ENCODE peak calls at places on chromosomes 11 and 22, in nine cellular contexts. G, E, S, D, F, B, Y, M and K are unnamed samples.
A peak's percentile ranks its signal among the peaks of the same experiment; 100 is the strongest.

GRCh38 chr11:73197348-73197747 is 20.7 kb upstream of the P2RY2 start:
- DNase-seq in G (no peak), E (no peak), S (no peak), D (no peak), F (no peak), B (no peak), Y (no peak), M (no peak), K (no peak)

GRCh38 chr11:37689951-37690350 is 1091.9 kb upstream of the RAG2 start:
- DNase-seq in G (no peak), E (no peak), S (no peak), D (no peak), F (no peak), B (no peak), Y (no peak), M (no peak), K (no peak)

GRCh38 chr11:118076754-118077281 is at the start of gene TMPRSS4:
- DNase-seq in G (no peak), E (peak; percentile 87), S (no peak), D (peak; percentile 87), F (no peak), B (no peak), Y (no peak), M (no peak), K (no peak)

GRCh38 chr11:46369458-46370152 is 11.9 kb upstream of the MDK start:
- DNase-seq in G (peak; percentile 67), E (no peak), S (peak; percentile 80), D (peak; percentile 37), F (no peak), B (no peak), Y (peak; percentile 81), M (peak; percentile 82), K (peak; percentile 75)

GRCh38 chr22:46070215-46070721 is 80.1 kb upstream of the PPARA start:
- DNase-seq in G (peak; percentile 68), E (no peak), S (no peak), D (no peak), F (no peak), B (no peak), Y (peak; percentile 21), M (no peak), K (no peak)

GRCh38 chr11:69661413-69661715 is 13.8 kb downstream of the LTO1 start:
- DNase-seq in G (no peak), E (no peak), S (no peak), D (no peak), F (no peak), B (no peak), Y (no peak), M (no peak), K (no peak)

GRCh38 chr22:41267958-41268357 is 18.0 kb downstream of the RANGAP1 start:
- DNase-seq in G (no peak), E (no peak), S (no peak), D (no peak), F (no peak), B (no peak), Y (no peak), M (no peak), K (no peak)

GRCh38 chr22:50202130-50202671 is 1.4 kb downstream of the SELENOO start:
- DNase-seq in G (no peak), E (no peak), S (no peak), D (no peak), F (no peak), B (no peak), Y (no peak), M (no peak), K (no peak)

GRCh38 chr11:34180045-34180813 is 74.8 kb downstream of the NAT10 start:
- DNase-seq in G (no peak), E (no peak), S (no peak), D (no peak), F (no peak), B (no peak), Y (no peak), M (no peak), K (peak; percentile 53)

GRCh38 chr11:63876616-63877015 is 37.7 kb downstream of the MARK2 start:
- DNase-seq in G (no peak), E (no peak), S (no peak), D (no peak), F (no peak), B (no peak), Y (no peak), M (no peak), K (no peak)

GRCh38 chr11:7250166-7250565 is 1.5 kb upstream of the SYT9 start:
- DNase-seq in G (no peak), E (no peak), S (no peak), D (no peak), F (no peak), B (no peak), Y (no peak), M (no peak), K (no peak)

GRCh38 chr22:38788016-38788415 is 5.9 kb downstream of the DNAL4 start:
- DNase-seq in G (peak; percentile 51), E (no peak), S (no peak), D (no peak), F (no peak), B (peak; percentile 32), Y (no peak), M (no peak), K (no peak)

GRCh38 chr11:90476442-90477007 is 253.7 kb upstream of the CHORDC1 start:
- DNase-seq in G (peak; percentile 26), E (peak; percentile 29), S (no peak), D (peak; percentile 27), F (peak; percentile 23), B (no peak), Y (peak; percentile 7), M (no peak), K (no peak)

GRCh38 chr22:49936973-49937757 is 18.7 kb downstream of the CRELD2 start:
- DNase-seq in G (no peak), E (no peak), S (no peak), D (no peak), F (no peak), B (no peak), Y (peak; percentile 86), M (no peak), K (no peak)

GRCh38 chr11:66332371-66333219 is 3.6 kb downstream of the RIN1 start:
- DNase-seq in G (no peak), E (no peak), S (no peak), D (no peak), F (no peak), B (no peak), Y (no peak), M (no peak), K (no peak)

GRCh38 chr11:106389096-106389495 is 311.6 kb downstream of the AASDHPPT start:
- DNase-seq in G (peak; percentile 77), E (no peak), S (no peak), D (no peak), F (no peak), B (no peak), Y (no peak), M (no peak), K (no peak)

GRCh38 chr22:30175743-30176288 is 70.7 kb downstream of the LIF start:
- DNase-seq in G (no peak), E (no peak), S (no peak), D (no peak), F (no peak), B (no peak), Y (no peak), M (no peak), K (no peak)

GRCh38 chr11:60625262-60625661 is 74.2 kb upstream of the MS4A8 start:
- DNase-seq in G (peak; percentile 62), E (no peak), S (no peak), D (peak; percentile 25), F (no peak), B (no peak), Y (no peak), M (no peak), K (no peak)

GRCh38 chr11:19625438-19625837 is 87.2 kb upstream of the NAV2 start:
- DNase-seq in G (peak; percentile 62), E (no peak), S (no peak), D (no peak), F (no peak), B (no peak), Y (no peak), M (no peak), K (no peak)

GRCh38 chr22:38199826-38200559 is 1.8 kb upstream of the MAFF start:
- DNase-seq in G (no peak), E (no peak), S (no peak), D (no peak), F (no peak), B (no peak), Y (no peak), M (no peak), K (no peak)

GRCh38 chr11:113664069-113664980 is 41.8 kb downstream of the TMPRSS5 start:
- DNase-seq in G (peak; percentile 38), E (no peak), S (no peak), D (peak; percentile 76), F (no peak), B (no peak), Y (no peak), M (no peak), K (no peak)

GRCh38 chr11:44870142-44870541 is 80.5 kb downstream of the TP53I11 start:
- DNase-seq in G (no peak), E (no peak), S (no peak), D (no peak), F (no peak), B (no peak), Y (no peak), M (no peak), K (no peak)

GRCh38 chr11:127609025-127609788 is 608.6 kb upstream of the KIRREL3 start:
- DNase-seq in G (no peak), E (no peak), S (no peak), D (no peak), F (no peak), B (no peak), Y (no peak), M (no peak), K (no peak)

GRCh38 chr11:101126551-101127347 is 2.9 kb downstream of the PGR start:
- DNase-seq in G (peak; percentile 24), E (no peak), S (no peak), D (no peak), F (peak; percentile 21), B (no peak), Y (no peak), M (no peak), K (no peak)

GRCh38 chr11:1934326-1935155 is 12.6 kb upstream of the MRPL23 start:
- DNase-seq in G (no peak), E (no peak), S (no peak), D (no peak), F (no peak), B (no peak), Y (no peak), M (peak; percentile 28), K (no peak)

GRCh38 chr11:124199702-124200101 is 16.6 kb downstream of the OR10D3 start:
- DNase-seq in G (peak; percentile 45), E (no peak), S (no peak), D (no peak), F (no peak), B (no peak), Y (no peak), M (no peak), K (no peak)

GRCh38 chr11:71433648-71434450 is 14.3 kb downstream of the DHCR7 start:
- DNase-seq in G (peak; percentile 52), E (peak; percentile 26), S (no peak), D (no peak), F (no peak), B (no peak), Y (no peak), M (no peak), K (no peak)

GRCh38 chr22:21982338-21982965 is at the start of gene TOP3B:
- DNase-seq in G (peak; percentile 71), E (peak; percentile 75), S (peak; percentile 91), D (peak; percentile 82), F (peak; percentile 65), B (peak; percentile 19), Y (peak; percentile 82), M (peak; percentile 86), K (peak; percentile 93)